ENCODE peak calls at places on chromosomes 13 and 19, in nine cellular contexts. U, Z, I, H, C, E, W, O and Q are unnamed samples.

GRCh38 chr13:98443329-98443728 is 133.6 kb downstream of the STK24 start:
- DNase-seq in Z (no peak), C (no peak), U (no peak), I (no peak), W (no peak), O (no peak), E (peak), H (peak), Q (no peak)

GRCh38 chr13:22235285-22235949 is 564.5 kb downstream of the FGF9 start:
- DNase-seq in H (no peak), E (no peak), U (no peak), C (no peak), I (no peak), W (no peak), Z (no peak), O (no peak), Q (peak)

GRCh38 chr13:64675256-64675892 is 2554.8 kb downstream of the PCDH9 start:
- DNase-seq in Z (no peak), O (no peak), W (peak), U (no peak), E (peak), H (peak), C (no peak), I (no peak), Q (no peak)

GRCh38 chr19:10293637-10294367 is 4.0 kb downstream of the ICAM5 start:
- DNase-seq in I (no peak), H (no peak), O (no peak), U (no peak), C (no peak), Z (no peak), E (no peak), W (no peak), Q (no peak)

GRCh38 chr19:10817291-10818038 is 18.5 kb downstream of the TMED1 start:
- DNase-seq in Z (no peak), H (peak), U (no peak), E (peak), W (peak), O (no peak), I (no peak), C (peak), Q (no peak)

GRCh38 chr13:104491951-104492350 is 1425.7 kb upstream of the SLC10A2 start:
- DNase-seq in Z (no peak), E (no peak), C (no peak), H (no peak), I (no peak), U (no peak), W (no peak), O (no peak), Q (no peak)

GRCh38 chr13:35598233-35598632 is 121.7 kb upstream of the MAB21L1 start:
- DNase-seq in I (no peak), O (no peak), E (no peak), H (peak), U (no peak), C (no peak), W (no peak), Z (no peak), Q (no peak)

GRCh38 chr19:658059-658839 is 4.8 kb downstream of the RNF126 start:
- DNase-seq in O (no peak), I (no peak), E (no peak), U (no peak), H (no peak), C (no peak), Z (no peak), W (no peak), Q (no peak)

GRCh38 chr13:20940083-20940482 is 37.5 kb upstream of the XPO4 start:
- DNase-seq in H (peak), O (no peak), I (no peak), E (peak), C (no peak), Z (no peak), U (no peak), W (no peak), Q (no peak)

GRCh38 chr19:6271721-6272410 is 7.9 kb downstream of the MLLT1 start:
- DNase-seq in W (no peak), O (peak), H (peak), Z (peak), I (no peak), U (peak), E (peak), C (peak), Q (no peak)
- TF ChIP-seq CTCF in W (no peak), O (no peak), H (peak), Z (no peak), I (no peak), U (peak), E (peak), C (no peak), Q (no peak)

DNA sequence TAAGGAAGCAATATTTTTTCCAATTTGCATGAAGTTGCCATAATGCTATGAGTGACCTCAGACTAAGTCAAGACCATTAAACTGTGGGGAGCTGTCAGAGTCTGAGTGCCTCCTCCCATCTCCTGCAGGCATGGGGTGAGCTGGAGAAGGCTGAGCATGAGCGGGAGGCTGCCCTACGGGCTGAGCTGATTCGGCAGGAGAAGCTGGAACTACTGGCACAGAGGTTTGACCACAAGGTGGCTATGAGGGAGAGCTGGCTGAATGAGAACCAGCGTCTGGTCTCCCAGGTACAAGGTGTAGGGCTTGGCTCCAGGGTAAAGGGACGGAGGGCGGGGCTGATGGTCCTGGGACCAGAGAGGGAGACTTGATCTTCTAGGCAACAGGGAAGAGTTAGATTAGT is 35.8 kb downstream of the SPTBN4 start:
- DNase-seq in U (no peak), I (no peak), W (no peak), H (peak), E (no peak), Z (no peak), O (no peak), C (no peak), Q (no peak)
- TF ChIP-seq CTCF in U (no peak), I (no peak), W (no peak), H (peak), E (no peak), Z (no peak), O (no peak), C (no peak), Q (no peak)

GRCh38 chr19:16739546-16739945 is 19.9 kb downstream of the NWD1 start:
- DNase-seq in O (no peak), U (no peak), H (peak), E (no peak), W (no peak), C (no peak), I (no peak), Z (no peak), Q (peak)
- TF ChIP-seq CTCF in O (no peak), U (no peak), H (no peak), E (no peak), W (no peak), C (no peak), I (no peak), Z (no peak), Q (no peak)

GRCh38 chr19:55407625-55408319 is at the start of gene UBE2S:
- DNase-seq in C (peak), W (peak), I (peak), H (peak), O (peak), U (peak), Z (peak), E (peak), Q (peak)
- TF ChIP-seq CTCF in C (no peak), W (no peak), I (no peak), H (no peak), O (no peak), U (peak), Z (no peak), E (no peak), Q (no peak)

GRCh38 chr19:51158474-51159129 is 16.5 kb downstream of the SIGLEC7 start:
- DNase-seq in W (no peak), Z (no peak), U (no peak), H (peak), E (peak), O (peak), C (peak), I (peak), Q (peak)
- TF ChIP-seq CTCF in W (peak), Z (peak), U (peak), H (peak), E (peak), O (peak), C (peak), I (peak), Q (peak)

DNA sequence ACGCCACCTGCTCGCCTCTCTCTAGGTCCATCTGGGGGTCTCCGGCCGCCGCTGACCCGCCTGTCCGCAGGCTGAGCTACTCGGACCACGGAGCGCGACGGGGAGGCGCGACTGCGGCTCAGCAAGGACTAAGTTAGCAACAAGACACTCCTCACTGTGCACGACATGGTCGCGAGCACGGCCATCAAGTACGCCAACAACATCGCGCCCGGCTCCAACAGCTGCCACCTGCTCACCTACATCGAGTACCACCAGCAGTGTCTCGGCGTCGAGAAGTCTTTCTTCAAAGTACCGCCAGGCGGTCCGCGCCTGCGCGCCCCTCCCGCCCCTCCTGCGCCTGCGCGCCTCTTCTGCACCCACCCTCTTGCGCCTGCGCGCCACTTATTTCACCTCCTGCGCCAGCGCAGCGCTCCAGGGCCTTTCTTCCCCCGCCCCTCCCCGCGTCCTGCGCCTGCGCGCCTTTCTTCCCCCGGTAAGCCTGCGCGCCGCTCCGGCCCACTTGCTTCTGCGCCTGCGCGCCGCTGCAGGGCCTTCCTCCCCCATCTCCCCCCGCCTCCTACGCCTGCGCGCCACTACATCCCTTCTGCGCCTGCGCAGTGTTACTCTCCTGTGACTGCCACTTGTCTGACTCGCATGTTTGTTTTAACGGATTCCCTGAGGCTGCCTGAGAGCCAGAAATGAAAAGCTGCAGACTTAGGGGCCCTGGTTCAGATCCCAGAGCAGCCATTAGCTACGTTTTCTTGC is 63.9 kb downstream of the ACSBG2 start:
- DNase-seq in Z (peak), U (peak), O (peak), H (peak), W (peak), C (peak), E (peak), I (peak), Q (peak)
- TF ChIP-seq CTCF in Z (peak), U (peak), O (peak), H (peak), W (peak), C (peak), E (peak), I (peak), Q (peak)

GRCh38 chr13:28754698-28755545 is 36.2 kb upstream of the SLC46A3 start:
- DNase-seq in O (no peak), H (peak), Z (no peak), I (no peak), C (peak), W (no peak), E (peak), U (no peak), Q (no peak)
- TF ChIP-seq CTCF in O (no peak), H (peak), Z (no peak), I (no peak), C (peak), W (no peak), E (peak), U (peak), Q (no peak)

DNA sequence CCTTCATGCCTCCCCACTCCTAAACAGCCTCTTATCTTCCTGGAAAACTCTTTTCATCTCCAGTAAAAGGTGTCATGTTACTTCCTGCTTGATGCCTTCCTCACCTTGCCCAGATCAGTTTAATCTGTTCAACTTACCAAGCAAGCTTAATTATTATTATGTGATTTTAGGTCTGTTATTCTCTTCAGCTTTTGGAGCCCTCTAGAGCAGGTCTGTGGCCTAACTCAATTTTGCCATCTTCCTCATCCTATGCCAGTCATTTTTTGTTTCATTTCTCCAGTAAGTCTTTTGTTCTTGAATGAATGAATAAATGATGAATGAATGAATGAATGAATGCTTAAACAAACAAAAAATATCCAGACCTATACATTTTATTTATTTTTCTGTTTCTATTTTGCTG is 528.3 kb downstream of the DCT start:
- DNase-seq in Z (no peak), C (no peak), H (peak), U (no peak), I (no peak), O (no peak), E (peak), W (no peak), Q (no peak)
- TF ChIP-seq CTCF in Z (no peak), C (no peak), H (peak), U (no peak), I (no peak), O (no peak), E (peak), W (peak), Q (no peak)

DNA sequence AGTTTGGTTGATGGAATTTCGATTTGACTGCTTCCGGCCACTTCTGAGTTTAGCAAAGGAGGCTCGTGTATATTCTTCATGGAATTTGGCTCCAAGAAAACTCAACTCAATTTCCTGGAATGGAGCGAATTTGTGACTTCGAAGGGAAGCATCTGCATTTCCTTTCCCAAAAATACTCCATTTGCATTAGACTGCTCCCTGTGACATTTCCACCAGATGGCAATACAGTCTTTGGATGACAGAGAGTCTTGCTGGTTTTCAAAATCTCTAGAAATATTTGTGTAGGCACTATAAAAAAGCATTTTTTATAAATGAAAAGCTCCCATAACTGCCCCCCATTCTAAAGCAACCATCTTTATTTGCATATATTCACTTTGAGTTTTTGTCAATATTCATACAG is 4.1 kb downstream of the C1QTNF9 start:
- DNase-seq in H (no peak), E (peak), U (no peak), Z (no peak), O (no peak), W (no peak), C (no peak), I (no peak), Q (no peak)
- TF ChIP-seq CTCF in H (peak), E (peak), U (peak), Z (no peak), O (peak), W (peak), C (no peak), I (no peak), Q (no peak)